ENCODE peak calls at places on chromosomes 13 and 19, in eight cellular contexts. One of them, this sample, is unnamed.

GRCh38 chr19:17240062-17240854 is 5.5 kb downstream of the NR2F6 start:
- DNase-seq in esophagus muscularis mucosa: no peak
- DNase-seq in bronchial epithelial cell: no peak
- DNase-seq in mammary epithelial cell: no peak
- DNase-seq in left ventricle myocardium inferior: no peak
- DNase-seq in heart right ventricle: no peak
- DNase-seq in GM13976: no peak
- DNase-seq in uterus: no peak
- DNase-seq in this sample: no peak

GRCh38 chr19:54389556-54389955 is 24.8 kb upstream of the LAIR1 start:
- DNase-seq in esophagus muscularis mucosa: no peak
- DNase-seq in bronchial epithelial cell: no peak
- DNase-seq in mammary epithelial cell: no peak
- DNase-seq in left ventricle myocardium inferior: no peak
- DNase-seq in heart right ventricle: no peak
- DNase-seq in GM13976: no peak
- DNase-seq in uterus: no peak
- DNase-seq in this sample: no peak

GRCh38 chr19:6564393-6564792 is 26.6 kb downstream of the CD70 start:
- DNase-seq in esophagus muscularis mucosa: no peak
- DNase-seq in bronchial epithelial cell: no peak
- DNase-seq in mammary epithelial cell: peak; percentile 47
- DNase-seq in left ventricle myocardium inferior: no peak
- DNase-seq in heart right ventricle: no peak
- DNase-seq in GM13976: no peak
- DNase-seq in uterus: no peak
- DNase-seq in this sample: peak; percentile 66

GRCh38 chr13:114095486-114095885 is 36.9 kb downstream of the RASA3 start:
- DNase-seq in esophagus muscularis mucosa: no peak
- DNase-seq in bronchial epithelial cell: no peak
- DNase-seq in mammary epithelial cell: no peak
- DNase-seq in left ventricle myocardium inferior: no peak
- DNase-seq in heart right ventricle: no peak
- DNase-seq in GM13976: no peak
- DNase-seq in uterus: peak; percentile 11
- DNase-seq in this sample: no peak

GRCh38 chr13:79519252-79519651 is 38.3 kb downstream of the NDFIP2 start:
- DNase-seq in esophagus muscularis mucosa: no peak
- DNase-seq in bronchial epithelial cell: peak; percentile 36
- DNase-seq in mammary epithelial cell: no peak
- DNase-seq in left ventricle myocardium inferior: no peak
- DNase-seq in heart right ventricle: no peak
- DNase-seq in GM13976: no peak
- DNase-seq in uterus: no peak
- DNase-seq in this sample: no peak

GRCh38 chr13:22194106-22194810 is 523.4 kb downstream of the FGF9 start:
- DNase-seq in esophagus muscularis mucosa: peak; percentile 87
- DNase-seq in bronchial epithelial cell: no peak
- DNase-seq in mammary epithelial cell: no peak
- DNase-seq in left ventricle myocardium inferior: no peak
- DNase-seq in heart right ventricle: peak; percentile 31
- DNase-seq in GM13976: no peak
- DNase-seq in uterus: no peak
- DNase-seq in this sample: no peak

GRCh38 chr19:29845576-29846176 is 33.9 kb downstream of the CCNE1 start:
- DNase-seq in esophagus muscularis mucosa: no peak
- DNase-seq in bronchial epithelial cell: peak; percentile 22
- DNase-seq in mammary epithelial cell: peak; percentile 44
- DNase-seq in left ventricle myocardium inferior: no peak
- DNase-seq in heart right ventricle: peak; percentile 11
- DNase-seq in GM13976: no peak
- DNase-seq in uterus: peak; percentile 19
- DNase-seq in this sample: peak; percentile 35

GRCh38 chr13:113992276-113993005 is 18.6 kb upstream of the C13orf46 start:
- DNase-seq in esophagus muscularis mucosa: no peak
- DNase-seq in bronchial epithelial cell: no peak
- DNase-seq in mammary epithelial cell: no peak
- DNase-seq in left ventricle myocardium inferior: no peak
- DNase-seq in heart right ventricle: no peak
- DNase-seq in GM13976: no peak
- DNase-seq in uterus: no peak
- DNase-seq in this sample: no peak

GRCh38 chr19:56136362-56136761 is 4.7 kb upstream of the ZNF444 start:
- DNase-seq in esophagus muscularis mucosa: no peak
- DNase-seq in bronchial epithelial cell: no peak
- DNase-seq in mammary epithelial cell: no peak
- DNase-seq in left ventricle myocardium inferior: no peak
- DNase-seq in heart right ventricle: no peak
- DNase-seq in GM13976: no peak
- DNase-seq in uterus: no peak
- DNase-seq in this sample: no peak

GRCh38 chr19:23260956-23261355 is 10.8 kb upstream of the ZNF724 start:
- DNase-seq in esophagus muscularis mucosa: no peak
- DNase-seq in bronchial epithelial cell: no peak
- DNase-seq in mammary epithelial cell: no peak
- DNase-seq in left ventricle myocardium inferior: no peak
- DNase-seq in heart right ventricle: no peak
- DNase-seq in GM13976: no peak
- DNase-seq in uterus: no peak
- DNase-seq in this sample: no peak

GRCh38 chr13:72521965-72522661 is 205.3 kb downstream of the MZT1 start:
- DNase-seq in esophagus muscularis mucosa: no peak
- DNase-seq in bronchial epithelial cell: no peak
- DNase-seq in mammary epithelial cell: no peak
- DNase-seq in left ventricle myocardium inferior: no peak
- DNase-seq in heart right ventricle: no peak
- DNase-seq in GM13976: no peak
- DNase-seq in uterus: no peak
- DNase-seq in this sample: no peak

GRCh38 chr13:33676700-33677048 is 141.3 kb upstream of the RFC3 start:
- DNase-seq in esophagus muscularis mucosa: no peak
- DNase-seq in bronchial epithelial cell: peak; percentile 66
- DNase-seq in mammary epithelial cell: peak; percentile 61
- DNase-seq in left ventricle myocardium inferior: peak; percentile 31
- DNase-seq in heart right ventricle: peak; percentile 64
- DNase-seq in GM13976: no peak
- DNase-seq in uterus: peak; percentile 30
- DNase-seq in this sample: peak; percentile 77

GRCh38 chr13:32811297-32811800 is 204.9 kb upstream of the KL start:
- DNase-seq in esophagus muscularis mucosa: peak; percentile 81
- DNase-seq in bronchial epithelial cell: peak; percentile 17
- DNase-seq in mammary epithelial cell: no peak
- DNase-seq in left ventricle myocardium inferior: no peak
- DNase-seq in heart right ventricle: no peak
- DNase-seq in GM13976: peak; percentile 69
- DNase-seq in uterus: no peak
- DNase-seq in this sample: no peak

GRCh38 chr13:87078947-87079795 is 592.0 kb upstream of the SLITRK5 start:
- DNase-seq in esophagus muscularis mucosa: no peak
- DNase-seq in bronchial epithelial cell: no peak
- DNase-seq in mammary epithelial cell: no peak
- DNase-seq in left ventricle myocardium inferior: no peak
- DNase-seq in heart right ventricle: no peak
- DNase-seq in GM13976: no peak
- DNase-seq in uterus: no peak
- DNase-seq in this sample: no peak

GRCh38 chr19:19185853-19186728 is 5.9 kb downstream of the BORCS8 start:
- DNase-seq in esophagus muscularis mucosa: no peak
- DNase-seq in bronchial epithelial cell: peak; percentile 27
- DNase-seq in mammary epithelial cell: peak; percentile 25
- DNase-seq in left ventricle myocardium inferior: no peak
- DNase-seq in heart right ventricle: no peak
- DNase-seq in GM13976: peak; percentile 62
- DNase-seq in uterus: no peak
- DNase-seq in this sample: peak; percentile 74

GRCh38 chr13:99150575-99151370 is 49.9 kb upstream of the UBAC2 start:
- DNase-seq in esophagus muscularis mucosa: no peak
- DNase-seq in bronchial epithelial cell: peak; percentile 100
- DNase-seq in mammary epithelial cell: peak; percentile 97
- DNase-seq in left ventricle myocardium inferior: no peak
- DNase-seq in heart right ventricle: no peak
- DNase-seq in GM13976: no peak
- DNase-seq in uterus: no peak
- DNase-seq in this sample: peak; percentile 98

GRCh38 chr13:95676100-95676774 is 702 bp upstream of the DNAJC3 start:
- DNase-seq in esophagus muscularis mucosa: no peak
- DNase-seq in bronchial epithelial cell: peak; percentile 69
- DNase-seq in mammary epithelial cell: peak; percentile 66
- DNase-seq in left ventricle myocardium inferior: no peak
- DNase-seq in heart right ventricle: peak; percentile 10
- DNase-seq in GM13976: no peak
- DNase-seq in uterus: no peak
- DNase-seq in this sample: peak; percentile 75

GRCh38 chr19:31274266-31274963 is 74.8 kb downstream of the TSHZ3 start:
- DNase-seq in esophagus muscularis mucosa: no peak
- DNase-seq in bronchial epithelial cell: no peak
- DNase-seq in mammary epithelial cell: no peak
- DNase-seq in left ventricle myocardium inferior: no peak
- DNase-seq in heart right ventricle: no peak
- DNase-seq in GM13976: no peak
- DNase-seq in uterus: no peak
- DNase-seq in this sample: no peak

GRCh38 chr19:38736413-38737280 is 7.6 kb downstream of the CAPN12 start:
- DNase-seq in esophagus muscularis mucosa: no peak
- DNase-seq in bronchial epithelial cell: peak; percentile 52
- DNase-seq in mammary epithelial cell: peak; percentile 36
- DNase-seq in left ventricle myocardium inferior: no peak
- DNase-seq in heart right ventricle: peak; percentile 23
- DNase-seq in GM13976: peak; percentile 91
- DNase-seq in uterus: peak; percentile 61
- DNase-seq in this sample: peak; percentile 26

DNA sequence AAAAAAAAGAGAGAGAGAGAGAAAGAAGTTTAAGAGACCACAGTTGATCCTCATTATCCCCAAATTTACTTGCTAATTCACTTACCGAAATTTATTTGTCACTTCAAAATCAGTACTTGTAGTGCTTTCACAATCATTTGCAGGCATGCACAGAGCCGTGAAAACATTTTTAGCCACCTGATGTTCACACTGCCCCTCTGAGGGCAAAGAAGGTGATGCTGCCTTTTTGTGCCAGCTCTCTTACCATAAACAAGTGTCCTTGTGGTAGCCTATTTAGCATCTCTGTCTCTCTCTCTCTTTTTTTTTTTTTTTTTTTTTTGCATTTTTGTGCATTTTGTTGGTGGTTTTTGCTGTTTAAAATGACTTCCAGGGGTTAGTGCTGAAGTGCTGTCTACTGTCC is 24.0 kb upstream of the CASP14 start:
- DNase-seq in esophagus muscularis mucosa: no peak
- DNase-seq in bronchial epithelial cell: no peak
- DNase-seq in mammary epithelial cell: peak; percentile 28
- DNase-seq in left ventricle myocardium inferior: no peak
- DNase-seq in heart right ventricle: no peak
- DNase-seq in GM13976: peak; percentile 44
- DNase-seq in uterus: no peak
- DNase-seq in this sample: peak; percentile 28
- TF ChIP-seq CTCF in esophagus muscularis mucosa: no peak
- TF ChIP-seq CTCF in bronchial epithelial cell: peak; percentile 2
- TF ChIP-seq CTCF in mammary epithelial cell: peak; percentile 67
- TF ChIP-seq CTCF in left ventricle myocardium inferior: peak; percentile 12
- TF ChIP-seq CTCF in heart right ventricle: no peak
- TF ChIP-seq CTCF in GM13976: peak; percentile 12
- TF ChIP-seq CTCF in uterus: no peak
- TF ChIP-seq CTCF in this sample: peak; percentile 8

DNA sequence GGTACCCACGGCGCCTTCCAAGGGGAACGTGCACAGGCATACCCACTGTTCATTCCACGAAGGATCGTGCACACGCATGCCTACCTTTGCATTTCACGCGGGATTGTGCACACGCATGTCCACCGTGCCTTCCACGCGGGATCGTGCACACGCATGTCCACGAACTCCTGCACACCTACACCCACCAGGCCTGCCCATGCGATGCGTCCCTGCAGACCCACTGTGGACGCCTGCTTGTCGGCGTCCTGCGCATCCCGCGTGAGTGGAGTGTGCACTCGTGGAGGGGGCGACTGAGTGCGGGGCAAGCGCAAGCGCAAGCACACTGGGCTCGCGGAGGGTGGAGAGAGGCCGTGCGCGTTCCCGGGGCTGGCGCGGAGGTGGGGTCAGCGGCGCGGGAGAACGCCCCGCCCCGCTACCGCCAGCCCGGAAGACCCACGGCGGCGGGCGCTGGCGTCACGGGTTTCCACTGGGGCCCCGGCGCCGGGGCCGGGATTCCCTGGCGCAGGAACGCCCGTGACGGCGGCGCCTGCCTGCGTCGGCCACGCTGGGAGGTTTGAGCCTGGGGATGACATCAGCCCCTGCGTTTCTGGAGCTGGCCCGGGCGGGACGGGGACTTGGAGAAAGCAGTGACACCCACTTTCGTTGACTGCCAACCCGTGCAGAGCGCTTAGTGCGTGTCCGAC is 18.7 kb downstream of the GADD45B start:
- DNase-seq in esophagus muscularis mucosa: no peak
- DNase-seq in bronchial epithelial cell: no peak
- DNase-seq in mammary epithelial cell: peak; percentile 43
- DNase-seq in left ventricle myocardium inferior: peak; percentile 83
- DNase-seq in heart right ventricle: peak; percentile 86
- DNase-seq in GM13976: peak; percentile 88
- DNase-seq in uterus: peak; percentile 74
- DNase-seq in this sample: peak; percentile 45
- TF ChIP-seq CTCF in esophagus muscularis mucosa: no peak
- TF ChIP-seq CTCF in bronchial epithelial cell: no peak
- TF ChIP-seq CTCF in mammary epithelial cell: no peak
- TF ChIP-seq CTCF in left ventricle myocardium inferior: no peak
- TF ChIP-seq CTCF in heart right ventricle: no peak
- TF ChIP-seq CTCF in GM13976: no peak
- TF ChIP-seq CTCF in uterus: no peak
- TF ChIP-seq CTCF in this sample: no peak

GRCh38 chr13:30255696-30256095 is 51.7 kb downstream of the KATNAL1 start:
- DNase-seq in esophagus muscularis mucosa: no peak
- DNase-seq in bronchial epithelial cell: peak; percentile 13
- DNase-seq in mammary epithelial cell: no peak
- DNase-seq in left ventricle myocardium inferior: no peak
- DNase-seq in heart right ventricle: no peak
- DNase-seq in GM13976: no peak
- DNase-seq in uterus: no peak
- DNase-seq in this sample: no peak
- TF ChIP-seq CTCF in esophagus muscularis mucosa: peak; percentile 13
- TF ChIP-seq CTCF in bronchial epithelial cell: peak; percentile 12
- TF ChIP-seq CTCF in mammary epithelial cell: peak; percentile 15
- TF ChIP-seq CTCF in left ventricle myocardium inferior: peak; percentile 37
- TF ChIP-seq CTCF in heart right ventricle: peak; percentile 43
- TF ChIP-seq CTCF in GM13976: no peak
- TF ChIP-seq CTCF in uterus: no peak
- TF ChIP-seq CTCF in this sample: peak; percentile 16

DNA sequence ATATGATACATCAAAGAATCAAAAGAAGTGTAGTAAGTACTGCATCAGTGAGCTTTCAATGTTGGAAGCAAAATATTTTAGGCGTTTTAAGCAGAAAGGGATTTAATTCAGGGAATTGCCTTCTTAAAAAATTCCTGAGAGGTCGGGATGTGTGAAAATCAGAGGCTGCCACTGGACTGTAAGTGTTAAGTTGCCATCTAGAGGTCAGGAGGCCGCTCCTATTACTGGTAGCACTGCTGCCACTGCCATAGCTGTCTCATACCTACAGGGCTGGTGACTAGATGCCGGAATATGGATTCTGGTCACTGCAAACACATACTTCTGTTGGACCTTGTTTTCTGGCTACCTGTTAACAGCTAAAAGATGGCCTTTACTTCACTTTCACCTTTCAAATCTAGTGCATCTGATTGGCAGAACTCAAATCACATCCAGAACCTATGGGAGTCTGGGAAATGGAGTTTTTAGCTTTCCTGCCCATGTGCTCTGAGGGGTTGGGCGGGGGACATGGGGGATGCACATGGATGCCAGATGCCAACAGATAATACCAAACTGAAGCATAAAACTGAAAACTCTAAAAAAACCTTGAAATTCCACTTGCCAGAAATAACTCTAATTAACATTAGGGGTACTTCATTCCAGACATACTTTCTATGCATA is 29.8 kb downstream of the DGKH start:
- DNase-seq in esophagus muscularis mucosa: no peak
- DNase-seq in bronchial epithelial cell: no peak
- DNase-seq in mammary epithelial cell: no peak
- DNase-seq in left ventricle myocardium inferior: no peak
- DNase-seq in heart right ventricle: no peak
- DNase-seq in GM13976: no peak
- DNase-seq in uterus: no peak
- DNase-seq in this sample: peak; percentile 24
- TF ChIP-seq CTCF in esophagus muscularis mucosa: no peak
- TF ChIP-seq CTCF in bronchial epithelial cell: no peak
- TF ChIP-seq CTCF in mammary epithelial cell: no peak
- TF ChIP-seq CTCF in left ventricle myocardium inferior: peak; percentile 49
- TF ChIP-seq CTCF in heart right ventricle: peak; percentile 42
- TF ChIP-seq CTCF in GM13976: peak; percentile 6
- TF ChIP-seq CTCF in uterus: no peak
- TF ChIP-seq CTCF in this sample: no peak